ENCODE peak calls at places on chromosomes 11 and 22, in four cellular contexts. One of them, this sample, is unnamed.

GRCh38 chr11:36292311-36292722 is 3.1 kb upstream of the COMMD9 start:
- DNase-seq in suprapubic skin: no peak
- DNase-seq in thyroid gland: no peak
- DNase-seq in esophagus squamous epithelium: no peak
- DNase-seq in this sample: no peak

GRCh38 chr11:92845390-92846185 is 123.9 kb upstream of the MTNR1B start:
- DNase-seq in esophagus squamous epithelium: no peak
- DNase-seq in suprapubic skin: no peak
- DNase-seq in thyroid gland: no peak
- DNase-seq in this sample: no peak

GRCh38 chr11:70581991-70582885 is 183.9 kb downstream of the CTTN start:
- DNase-seq in suprapubic skin: peak; percentile 40
- DNase-seq in thyroid gland: no peak
- DNase-seq in esophagus squamous epithelium: no peak
- DNase-seq in this sample: no peak

GRCh38 chr11:2685051-2685450 is 14.7 kb downstream of the KCNQ1OT1 start:
- DNase-seq in thyroid gland: no peak
- DNase-seq in esophagus squamous epithelium: no peak
- DNase-seq in suprapubic skin: peak; percentile 21
- DNase-seq in this sample: peak; percentile 57

GRCh38 chr22:39502109-39502788 is at the start of gene MIEF1:
- DNase-seq in suprapubic skin: peak; percentile 99
- DNase-seq in thyroid gland: peak; percentile 98
- DNase-seq in esophagus squamous epithelium: peak; percentile 88
- DNase-seq in this sample: peak; percentile 97

GRCh38 chr11:15901790-15902189 is 454.6 kb downstream of the SOX6 start:
- DNase-seq in thyroid gland: no peak
- DNase-seq in suprapubic skin: no peak
- DNase-seq in esophagus squamous epithelium: no peak
- DNase-seq in this sample: no peak

GRCh38 chr22:42364641-42365336 is 67.4 kb downstream of the NFAM1 start:
- DNase-seq in esophagus squamous epithelium: no peak
- DNase-seq in thyroid gland: no peak
- DNase-seq in suprapubic skin: no peak
- DNase-seq in this sample: no peak

GRCh38 chr22:24540470-24540869 is 14.5 kb downstream of the GUCD1 start:
- DNase-seq in thyroid gland: no peak
- DNase-seq in esophagus squamous epithelium: no peak
- DNase-seq in suprapubic skin: no peak
- DNase-seq in this sample: no peak

GRCh38 chr11:62791501-62792192 is at the start of gene TMEM223:
- DNase-seq in esophagus squamous epithelium: peak; percentile 24
- DNase-seq in suprapubic skin: peak; percentile 90
- DNase-seq in thyroid gland: peak; percentile 88
- DNase-seq in this sample: peak; percentile 97
- TF ChIP-seq POLR2A in esophagus squamous epithelium: no peak
- TF ChIP-seq POLR2A in suprapubic skin: no peak
- TF ChIP-seq POLR2A in thyroid gland: peak; percentile 86
- TF ChIP-seq POLR2A in this sample: no peak

GRCh38 chr11:12165237-12165875 is 55.0 kb downstream of the MICAL2 start:
- DNase-seq in thyroid gland: no peak
- DNase-seq in esophagus squamous epithelium: no peak
- DNase-seq in suprapubic skin: no peak
- DNase-seq in this sample: peak; percentile 26

GRCh38 chr11:12164061-12165014 is 53.9 kb downstream of the MICAL2 start:
- DNase-seq in esophagus squamous epithelium: no peak
- DNase-seq in thyroid gland: no peak
- DNase-seq in suprapubic skin: no peak
- DNase-seq in this sample: no peak

GRCh38 chr11:12162652-12163051 is 52.3 kb downstream of the MICAL2 start:
- DNase-seq in suprapubic skin: no peak
- DNase-seq in esophagus squamous epithelium: no peak
- DNase-seq in thyroid gland: no peak
- DNase-seq in this sample: no peak

GRCh38 chr11:12161603-12162350 is 51.4 kb downstream of the MICAL2 start:
- DNase-seq in thyroid gland: no peak
- DNase-seq in suprapubic skin: no peak
- DNase-seq in esophagus squamous epithelium: no peak
- DNase-seq in this sample: peak; percentile 80

DNA sequence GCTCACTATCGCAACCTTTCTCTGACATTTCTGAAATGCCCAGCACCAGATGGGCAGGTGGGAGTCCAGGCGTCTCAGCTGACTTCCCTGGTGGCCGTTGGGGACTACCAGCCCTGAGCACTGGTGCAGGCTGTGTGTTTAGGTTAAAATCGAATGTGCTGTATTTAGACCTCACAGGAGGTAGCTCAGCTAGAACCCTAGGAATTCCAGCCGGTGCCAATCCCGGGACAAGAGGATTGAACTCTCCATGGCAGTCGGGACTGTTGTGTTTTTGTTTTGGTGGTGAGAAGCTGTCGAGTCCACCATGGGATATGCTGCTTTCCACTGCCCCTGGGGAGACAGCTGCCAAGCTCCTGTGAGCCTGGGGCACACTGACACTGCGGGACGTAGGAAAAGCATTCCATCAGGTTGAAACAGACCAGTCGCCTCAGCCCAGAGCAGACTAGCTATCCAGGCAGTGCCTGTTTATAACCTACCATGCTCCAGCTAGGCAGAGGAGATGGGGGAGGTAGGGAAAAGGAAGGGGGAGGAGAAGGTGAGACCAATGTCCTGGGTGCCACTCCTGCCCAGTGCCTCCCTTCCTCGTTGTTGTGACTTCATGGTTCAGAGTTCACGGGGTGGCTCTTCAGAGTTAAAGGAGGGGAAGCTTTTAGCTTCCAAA is 52.9 kb downstream of the MICAL2 start:
- DNase-seq in suprapubic skin: no peak
- DNase-seq in esophagus squamous epithelium: no peak
- DNase-seq in thyroid gland: no peak
- DNase-seq in this sample: no peak
- TF ChIP-seq CTCF in suprapubic skin: no peak
- TF ChIP-seq CTCF in esophagus squamous epithelium: no peak
- TF ChIP-seq CTCF in thyroid gland: no peak
- TF ChIP-seq CTCF in this sample: no peak

DNA sequence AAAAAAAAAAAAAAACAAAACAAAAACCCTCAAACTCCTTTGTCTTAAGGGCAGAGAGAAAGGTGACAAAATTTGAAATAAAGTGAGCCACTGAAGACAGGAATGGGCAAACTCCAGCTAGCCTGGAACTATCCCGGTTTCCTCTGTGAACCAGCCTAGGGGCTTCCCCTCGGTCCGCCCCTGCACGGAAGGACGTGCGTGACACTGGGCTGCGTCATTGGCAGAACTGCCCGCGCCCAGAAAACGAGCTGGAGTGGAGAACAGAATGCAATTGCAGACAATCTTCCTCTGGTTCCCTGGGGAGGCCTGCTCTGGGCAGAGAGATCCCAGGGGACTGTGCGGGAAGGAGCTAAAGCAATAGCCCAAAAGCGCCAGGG is 628 bp downstream of the RAB38 start:
- DNase-seq in suprapubic skin: peak; percentile 82
- DNase-seq in esophagus squamous epithelium: no peak
- DNase-seq in thyroid gland: peak; percentile 79
- DNase-seq in this sample: peak; percentile 62
- TF ChIP-seq POLR2A in suprapubic skin: no peak
- TF ChIP-seq POLR2A in esophagus squamous epithelium: no peak
- TF ChIP-seq POLR2A in thyroid gland: peak; percentile 49
- TF ChIP-seq POLR2A in this sample: no peak

DNA sequence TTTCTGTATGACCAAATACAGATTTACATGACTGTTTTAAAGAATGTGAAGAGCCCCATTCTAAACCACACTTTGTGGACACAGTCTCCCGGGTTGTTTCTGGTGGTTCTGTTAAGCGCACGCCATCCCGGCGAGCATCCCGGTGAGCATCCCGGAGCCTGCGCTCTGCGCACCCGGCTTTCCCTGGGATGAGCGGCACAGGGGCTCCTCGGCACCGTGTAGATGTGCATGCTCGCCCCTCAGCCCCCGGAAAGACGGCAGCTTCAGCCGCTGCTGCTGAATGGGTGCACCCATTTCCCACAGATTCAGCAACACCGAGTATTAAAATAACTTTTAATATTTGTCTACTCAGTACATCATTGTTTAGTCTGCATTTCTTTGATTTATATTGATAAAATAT is 36.0 kb downstream of the GLB1L2 start:
- DNase-seq in thyroid gland: no peak
- DNase-seq in suprapubic skin: peak; percentile 11
- DNase-seq in esophagus squamous epithelium: no peak
- DNase-seq in this sample: no peak
- TF ChIP-seq CTCF in thyroid gland: no peak
- TF ChIP-seq CTCF in suprapubic skin: no peak
- TF ChIP-seq CTCF in esophagus squamous epithelium: no peak
- TF ChIP-seq CTCF in this sample: no peak

GRCh38 chr22:30354644-30355043 is 2.0 kb downstream of the SF3A1 start:
- DNase-seq in suprapubic skin: no peak
- DNase-seq in thyroid gland: no peak
- DNase-seq in esophagus squamous epithelium: no peak
- DNase-seq in this sample: no peak

GRCh38 chr22:30351226-30351625 is 5.5 kb downstream of the SF3A1 start:
- DNase-seq in suprapubic skin: no peak
- DNase-seq in thyroid gland: no peak
- DNase-seq in esophagus squamous epithelium: no peak
- DNase-seq in this sample: no peak

GRCh38 chr22:30361916-30362631 is 5.3 kb downstream of the CCDC157 start:
- DNase-seq in esophagus squamous epithelium: no peak
- DNase-seq in suprapubic skin: no peak
- DNase-seq in thyroid gland: no peak
- DNase-seq in this sample: no peak

GRCh38 chr22:30357650-30358215 is 926 bp downstream of the CCDC157 start:
- DNase-seq in esophagus squamous epithelium: no peak
- DNase-seq in suprapubic skin: no peak
- DNase-seq in thyroid gland: no peak
- DNase-seq in this sample: no peak

GRCh38 chr22:30356392-30357230 is at the start of the genes CCDC157 and SF3A1:
- DNase-seq in suprapubic skin: peak; percentile 89
- DNase-seq in thyroid gland: peak; percentile 91
- DNase-seq in esophagus squamous epithelium: peak; percentile 69
- DNase-seq in this sample: peak; percentile 75
- TF ChIP-seq POLR2A in suprapubic skin: peak; percentile 89
- TF ChIP-seq POLR2A in thyroid gland: peak; percentile 93
- TF ChIP-seq POLR2A in esophagus squamous epithelium: no peak
- TF ChIP-seq POLR2A in this sample: no peak

DNA sequence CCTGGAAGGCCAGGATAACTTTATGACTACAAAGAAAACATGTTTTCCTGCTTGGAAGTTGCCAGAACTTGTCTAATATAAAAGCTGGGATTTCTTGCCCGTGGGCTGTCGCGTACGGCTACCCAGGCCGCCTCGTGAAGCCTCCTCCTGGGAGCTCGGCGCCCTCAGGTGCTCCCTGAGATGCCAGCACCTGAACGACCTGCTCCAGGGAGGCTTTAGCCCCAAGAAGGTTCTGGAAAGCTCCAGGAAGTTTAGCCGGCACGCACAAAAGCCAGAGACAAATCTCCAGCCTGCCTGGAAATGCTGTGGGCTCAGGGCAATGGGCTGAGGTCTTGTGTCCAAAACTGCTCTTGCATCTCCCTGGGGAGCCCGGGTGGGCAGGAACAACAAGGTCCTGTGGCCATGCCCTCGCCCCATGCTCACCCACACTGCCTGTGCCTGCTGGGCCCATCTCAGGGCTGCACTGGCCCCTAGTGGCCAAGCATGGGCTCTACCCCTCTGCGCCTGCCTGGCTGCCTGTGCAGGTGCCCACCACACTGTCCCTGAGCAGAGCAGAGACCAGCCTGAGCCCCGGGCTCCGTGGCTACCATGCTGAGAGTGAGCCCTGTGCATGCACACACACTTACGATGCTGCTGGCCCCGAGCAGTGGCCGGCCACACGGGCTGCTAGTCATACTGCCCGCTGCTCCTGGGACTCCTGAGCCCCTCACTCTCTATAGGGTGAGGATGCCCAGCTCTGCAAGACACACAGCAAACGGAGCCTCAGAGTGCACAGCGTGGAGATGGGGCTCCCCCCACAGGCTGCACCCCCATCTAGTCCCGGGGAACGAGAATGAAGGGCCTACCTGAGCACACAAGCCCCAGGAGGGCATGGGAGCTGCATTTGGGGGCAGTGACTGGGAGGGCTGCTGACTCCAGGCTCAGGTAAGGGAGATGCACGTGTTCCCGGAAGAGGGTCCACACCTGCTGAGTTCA is 4.9 kb upstream of the CELSR1 start:
- DNase-seq in esophagus squamous epithelium: no peak
- DNase-seq in thyroid gland: peak; percentile 80
- DNase-seq in suprapubic skin: peak; percentile 49
- DNase-seq in this sample: no peak
- TF ChIP-seq CTCF in esophagus squamous epithelium: peak; percentile 91
- TF ChIP-seq CTCF in thyroid gland: peak; percentile 92
- TF ChIP-seq CTCF in suprapubic skin: peak; percentile 91
- TF ChIP-seq CTCF in this sample: peak; percentile 80